ENCODE peak calls at places on chromosomes 5 and 9, in nine cellular contexts. X is Panc1; Z is pancreas; I is BJ; A is suprapubic skin; S is lower lobe of right lung; R is CD8-positive, alpha-beta T cell; W is breast epithelium; T is brain microvascular endothelial cell. N is an unnamed sample.
A peak's percentile ranks its signal among the peaks of the same experiment; 100 is the strongest.

GRCh38 chr9:136140966-136141365 is 22.3 kb upstream of the TMEM250 start:
- DNase-seq in W (peak; percentile 63), R (no peak), Z (no peak), S (no peak), T (no peak), X (no peak), I (no peak), A (no peak), N (no peak)

GRCh38 chr9:86867658-86868313 is 79.5 kb downstream of the GAS1 start:
- DNase-seq in Z (peak; percentile 30), A (no peak), I (no peak), X (no peak), R (no peak), S (no peak), W (no peak), T (no peak), N (no peak)

GRCh38 chr5:608286-609087 is 3.7 kb upstream of the CEP72 start:
- DNase-seq in X (no peak), T (no peak), W (no peak), R (no peak), Z (peak; percentile 16), I (no peak), A (no peak), S (no peak), N (peak; percentile 22)

GRCh38 chr9:135766707-135767106 is 64.7 kb downstream of the KCNT1 start:
- DNase-seq in I (no peak), S (no peak), T (no peak), R (no peak), W (no peak), X (no peak), Z (no peak), A (no peak), N (no peak)

GRCh38 chr9:116372081-116372673 is 218.6 kb downstream of the PAPPA start:
- DNase-seq in I (no peak), T (no peak), Z (no peak), S (no peak), R (no peak), X (no peak), W (no peak), A (no peak), N (no peak)

GRCh38 chr5:139971202-139971725 is 71.8 kb downstream of the NRG2 start:
- DNase-seq in Z (no peak), W (peak; percentile 52), X (no peak), T (no peak), S (no peak), I (no peak), R (no peak), A (no peak), N (no peak)

GRCh38 chr5:99553411-99553810 is 624.6 kb upstream of the CHD1 start:
- DNase-seq in R (no peak), Z (no peak), T (no peak), S (no peak), I (no peak), A (no peak), X (no peak), W (no peak), N (no peak)

GRCh38 chr5:138605254-138605972 is 30.2 kb upstream of the HSPA9 start:
- DNase-seq in Z (no peak), I (no peak), X (no peak), A (peak; percentile 14), W (no peak), T (no peak), R (no peak), S (no peak), N (no peak)

GRCh38 chr5:51881901-51882300 is 498.7 kb downstream of the ISL1 start:
- DNase-seq in A (no peak), T (no peak), I (no peak), Z (no peak), R (no peak), X (no peak), W (no peak), S (no peak), N (no peak)

GRCh38 chr9:124196814-124197176 is 61.0 kb upstream of the NEK6 start:
- DNase-seq in I (no peak), S (no peak), R (no peak), X (no peak), Z (no peak), W (no peak), T (no peak), A (no peak), N (no peak)

GRCh38 chr9:7266911-7267555 is 509.3 kb downstream of the KDM4C start:
- DNase-seq in T (no peak), I (no peak), A (no peak), W (no peak), S (no peak), X (no peak), R (no peak), Z (no peak), N (peak; percentile 57)

GRCh38 chr5:179118756-179119414 is 58.7 kb downstream of the ZNF354C start:
- DNase-seq in S (no peak), I (no peak), T (no peak), R (no peak), A (peak; percentile 35), Z (no peak), W (no peak), X (no peak), N (no peak)

DNA sequence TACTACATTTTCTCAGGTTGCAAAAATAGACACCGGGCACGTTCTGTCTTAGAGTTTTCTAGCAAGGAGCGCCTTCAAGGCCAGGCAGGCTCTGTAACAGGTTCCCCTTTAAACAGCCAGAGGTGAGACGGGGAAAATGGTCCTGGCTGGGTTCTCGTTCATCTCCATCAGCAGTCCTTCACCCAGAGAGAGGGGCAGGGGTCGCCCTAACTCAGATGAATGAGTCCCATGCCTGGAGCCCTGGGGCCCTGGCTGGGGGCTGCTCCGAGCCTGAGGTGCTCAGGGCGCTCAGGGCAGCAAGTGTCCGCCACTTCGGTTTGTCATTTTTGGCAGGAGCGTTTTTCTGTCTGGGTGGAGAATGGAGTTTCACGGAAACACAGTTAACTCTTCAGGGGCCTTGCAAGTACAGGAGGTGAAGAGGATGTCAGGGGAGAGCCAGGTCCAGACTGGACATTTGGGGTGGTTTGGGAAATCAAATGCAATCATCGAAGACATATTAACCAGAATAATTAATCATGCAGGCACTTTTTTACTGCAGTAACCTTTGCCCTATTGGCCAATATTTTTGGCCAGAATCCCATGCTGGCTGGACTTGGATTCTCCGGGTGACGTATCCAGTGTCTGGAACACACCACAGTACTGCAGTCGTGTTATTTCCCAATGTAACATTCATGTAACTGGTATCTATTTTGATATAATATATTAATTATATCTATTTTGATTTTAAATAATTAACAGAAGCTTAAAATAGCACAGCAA is 2.9 kb downstream of the NTNG2 start:
- DNase-seq in I (no peak), W (no peak), Z (peak; percentile 75), R (no peak), S (no peak), A (no peak), X (no peak), T (peak; percentile 33), N (no peak)
- H3K4me3 ChIP-seq in I (no peak overlapping the region), W (no peak overlapping the region), Z (no peak overlapping the region), R (no peak overlapping the region), S (peak overlapping the region; percentile 13), A (peak overlapping the region; percentile 0), X (no peak overlapping the region), T (no peak overlapping the region), N (no peak overlapping the region)

GRCh38 chr5:31463341-31463740 is 68.6 kb downstream of the DROSHA start:
- DNase-seq in R (no peak), Z (no peak), W (no peak), A (no peak), X (no peak), I (no peak), S (no peak), T (no peak), N (no peak)

GRCh38 chr5:31455172-31455571 is 76.7 kb downstream of the DROSHA start:
- DNase-seq in I (no peak), S (no peak), Z (no peak), X (no peak), R (no peak), T (no peak), A (no peak), W (no peak), N (no peak)

GRCh38 chr5:31465282-31465681 is 66.6 kb downstream of the DROSHA start:
- DNase-seq in T (no peak), I (no peak), X (no peak), R (no peak), S (no peak), A (no peak), W (no peak), Z (no peak), N (no peak)

GRCh38 chr5:31464081-31464480 is 67.8 kb downstream of the DROSHA start:
- DNase-seq in W (no peak), S (no peak), A (no peak), I (no peak), X (no peak), Z (no peak), T (no peak), R (no peak), N (no peak)

GRCh38 chr5:31459594-31459993 is 72.3 kb downstream of the DROSHA start:
- DNase-seq in Z (no peak), X (no peak), W (no peak), R (no peak), A (no peak), S (no peak), I (no peak), T (no peak), N (no peak)
- H3K36me3 ChIP-seq in Z (no peaks in the 10 kb centered on the region), X (peaks cover 26% of the 10 kb centered on the region), W (peaks cover 5% of the 10 kb centered on the region), R (peaks cover 45% of the 10 kb centered on the region), A (peaks cover 72% of the 10 kb centered on the region), S (peaks cover 51% of the 10 kb centered on the region), I (peaks cover 2% of the 10 kb centered on the region), T (peaks cover 21% of the 10 kb centered on the region), N (no peaks in the 10 kb centered on the region)

DNA sequence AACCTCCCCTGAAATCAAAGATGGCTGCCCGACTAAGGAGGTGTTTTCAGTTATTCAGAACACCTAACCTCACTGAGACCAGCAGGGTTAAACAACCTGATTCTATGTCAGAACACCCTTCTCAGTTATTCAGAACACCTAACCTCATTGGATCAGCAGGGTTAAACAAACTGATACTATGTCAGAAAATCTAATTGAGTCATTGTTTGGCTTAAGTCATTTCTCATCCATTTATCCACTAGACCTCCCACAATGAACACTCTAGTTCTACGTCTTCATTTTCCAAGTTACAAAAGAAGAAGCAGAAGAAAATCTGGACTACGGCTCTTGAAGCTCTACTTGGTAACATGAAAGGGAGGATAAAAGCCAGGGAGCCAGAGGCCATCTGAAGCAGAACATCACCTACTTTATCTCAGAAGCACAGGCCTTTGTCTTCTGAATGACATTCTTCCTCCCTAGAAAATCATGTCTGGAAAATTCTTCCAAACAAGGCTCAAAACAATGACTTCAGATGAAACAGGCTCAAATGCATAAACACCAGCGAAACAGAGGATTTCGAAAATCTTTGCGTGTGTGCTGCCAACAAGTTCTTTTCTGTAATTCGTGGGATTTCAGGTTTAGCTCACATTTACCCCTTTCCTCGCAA is 35.4 kb upstream of the TGFBI start:
- DNase-seq in W (no peak), R (no peak), A (no peak), I (peak; percentile 32), X (no peak), Z (no peak), T (no peak), S (no peak), N (no peak)
- TF ChIP-seq CTCF in W (no peak), R (no peak), A (no peak), I (no peak), X (no peak), Z (no peak), T (no peak), S (no peak), N (no peak)

DNA sequence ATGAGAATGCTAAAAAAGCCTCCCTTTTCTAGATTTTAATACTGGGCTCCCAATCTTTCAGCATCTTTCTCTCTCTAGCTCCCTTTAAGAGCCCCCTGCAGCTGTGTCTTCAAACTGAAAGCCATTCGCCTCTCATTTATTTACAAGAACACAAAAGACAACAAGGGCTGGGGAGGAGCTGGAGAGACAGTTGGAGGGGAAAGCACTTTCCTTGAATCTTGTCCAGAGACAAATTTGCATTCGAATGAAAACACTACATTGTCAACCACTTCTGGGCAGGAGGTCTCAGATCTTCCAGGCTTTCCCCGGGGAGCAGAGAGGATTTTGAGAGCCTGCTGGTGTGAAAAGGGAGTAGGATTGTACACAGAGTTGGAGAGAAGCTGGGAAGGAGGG is 518.3 kb downstream of the CTNND2 start:
- DNase-seq in W (no peak), Z (no peak), X (no peak), I (no peak), T (no peak), R (no peak), S (no peak), A (no peak), N (no peak)
- H3K4me3 ChIP-seq in W (peak overlapping the region; percentile 64), Z (no peak overlapping the region), X (no peak overlapping the region), I (no peak overlapping the region), T (no peak overlapping the region), R (no peak overlapping the region), S (no peak overlapping the region), A (no peak overlapping the region), N (no peak overlapping the region)